ENCODE peak calls at places on chromosomes 13 and 19, in five cellular contexts. W, P, J, S and L are unnamed samples.
A peak's percentile ranks its signal among the peaks of the same experiment; 100 is the strongest.

GRCh38 chr13:75907044-75907443 is 270.9 kb downstream of the LMO7 start:
- DNase-seq in W (no peak), P (no peak), J (no peak), S (no peak), L (no peak)

GRCh38 chr13:112522578-112522977 is 65.4 kb downstream of the TUBGCP3 start:
- DNase-seq in W (no peak), P (no peak), J (no peak), S (no peak), L (no peak)

GRCh38 chr19:55391702-55392615 is 6.2 kb downstream of the RPL28 start:
- DNase-seq in W (no peak), P (no peak), J (no peak), S (no peak), L (no peak)

GRCh38 chr13:101065314-101065713 is 351.0 kb downstream of the NALCN start:
- DNase-seq in W (no peak), P (no peak), J (no peak), S (no peak), L (no peak)

GRCh38 chr13:98978280-98978679 is 416 bp upstream of the DOCK9 start:
- DNase-seq in W (no peak), P (no peak), J (no peak), S (no peak), L (peak; percentile 61)

GRCh38 chr19:7152568-7152967 is 83.1 kb downstream of the ZNF557 start:
- DNase-seq in W (no peak), P (no peak), J (no peak), S (peak; percentile 7), L (no peak)

GRCh38 chr19:15915109-15915508 is 17.2 kb upstream of the CYP4F2 start:
- DNase-seq in W (no peak), P (no peak), J (no peak), S (no peak), L (no peak)

GRCh38 chr19:58468216-58468839 is 1.4 kb downstream of the ZNF324 start:
- DNase-seq in W (no peak), P (no peak), J (no peak), S (no peak), L (no peak)

GRCh38 chr19:39533791-39534190 is 1.1 kb upstream of the EID2B start:
- DNase-seq in W (peak; percentile 10), P (no peak), J (no peak), S (no peak), L (no peak)

GRCh38 chr19:39531834-39532232 is 819 bp downstream of the EID2B start:
- DNase-seq in W (peak; percentile 49), P (no peak), J (no peak), S (no peak), L (no peak)

GRCh38 chr19:39533003-39533512 is 406 bp upstream of the EID2B start:
- DNase-seq in W (no peak), P (no peak), J (no peak), S (no peak), L (no peak)

DNA sequence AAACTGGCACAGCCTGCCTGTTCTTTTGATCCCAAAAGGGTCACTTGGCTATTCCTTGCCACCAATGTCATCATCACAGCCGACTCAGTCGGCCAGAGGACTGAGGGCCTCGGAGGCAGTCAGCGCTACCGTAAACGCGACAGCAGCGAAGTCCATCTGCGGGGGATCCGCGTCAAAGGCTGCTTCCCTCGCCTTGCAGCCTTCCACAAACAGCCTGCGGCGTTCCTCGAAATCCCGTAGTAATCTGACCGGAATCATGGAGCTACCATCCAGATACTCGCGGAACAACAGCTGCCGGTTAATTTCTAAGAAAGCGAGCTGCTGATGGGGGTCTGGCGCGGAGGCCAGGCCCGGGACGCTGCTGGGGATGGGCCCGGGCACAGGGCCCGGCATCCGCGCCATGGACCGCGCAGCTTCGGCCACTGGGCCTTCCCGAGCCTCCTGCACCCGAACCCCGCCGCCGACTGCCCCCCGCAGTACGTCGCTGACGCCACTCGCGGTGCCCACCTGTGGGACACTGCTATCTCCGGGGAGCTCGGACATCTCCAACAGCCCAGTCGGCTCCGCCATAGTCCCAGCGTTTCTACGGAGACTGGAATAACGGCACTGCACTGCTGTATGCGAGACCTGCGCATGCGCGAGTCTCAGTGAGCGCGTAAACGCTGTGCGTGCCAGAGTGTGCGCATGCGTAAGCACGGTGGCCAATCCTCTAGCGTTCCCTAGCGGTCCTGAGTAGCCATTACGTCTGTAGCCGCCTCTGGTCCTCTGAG is at the start of gene EID2B:
- DNase-seq in W (peak; percentile 97), P (peak; percentile 98), J (peak; percentile 100), S (peak; percentile 97), L (peak; percentile 97)
- TF ChIP-seq POLR2A in W (no peak), P (peak; percentile 78), J (peak; percentile 96), S (peak; percentile 46), L (peak; percentile 92)

GRCh38 chr19:40252395-40252794 is 25.9 kb upstream of the CCNP start:
- DNase-seq in W (no peak), P (peak; percentile 3), J (no peak), S (no peak), L (no peak)
- TF ChIP-seq POLR2A in W (no peak), P (no peak), J (no peak), S (no peak), L (no peak)

GRCh38 chr19:2479556-2480194 is 3.7 kb downstream of the GADD45B start:
- DNase-seq in W (no peak), P (no peak), J (no peak), S (no peak), L (no peak)
- TF ChIP-seq POLR2A in W (no peak), P (no peak), J (no peak), S (no peak), L (no peak)

DNA sequence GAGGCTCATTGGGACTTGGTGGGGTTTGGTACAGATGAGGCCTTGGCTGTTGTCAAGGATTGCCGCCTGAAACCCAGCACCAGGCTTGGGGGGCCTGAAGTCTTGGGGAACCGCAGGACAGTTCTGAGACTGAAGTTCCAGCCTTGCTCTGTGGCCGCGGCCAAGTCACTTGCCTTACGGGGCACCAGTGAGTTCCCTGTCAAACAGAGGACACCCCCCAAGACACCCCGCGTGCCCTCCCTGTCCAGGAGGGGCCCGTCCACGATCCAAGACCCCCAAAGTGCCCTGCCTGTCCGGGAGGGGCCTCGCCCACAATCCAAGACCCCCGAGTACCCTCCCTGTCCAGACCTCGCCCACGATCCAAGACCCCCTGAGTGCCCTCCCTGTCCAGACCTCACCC is 2.5 kb downstream of the CDC34 start:
- DNase-seq in W (no peak), P (no peak), J (no peak), S (no peak), L (no peak)
- TF ChIP-seq POLR2A in W (no peak), P (no peak), J (no peak), S (no peak), L (no peak)

GRCh38 chr19:53873451-53874383 is 6.0 kb downstream of the MYADM start:
- DNase-seq in W (peak; percentile 71), P (peak; percentile 54), J (no peak), S (no peak), L (no peak)
- TF ChIP-seq POLR2A in W (no peak), P (no peak), J (no peak), S (no peak), L (no peak)

DNA sequence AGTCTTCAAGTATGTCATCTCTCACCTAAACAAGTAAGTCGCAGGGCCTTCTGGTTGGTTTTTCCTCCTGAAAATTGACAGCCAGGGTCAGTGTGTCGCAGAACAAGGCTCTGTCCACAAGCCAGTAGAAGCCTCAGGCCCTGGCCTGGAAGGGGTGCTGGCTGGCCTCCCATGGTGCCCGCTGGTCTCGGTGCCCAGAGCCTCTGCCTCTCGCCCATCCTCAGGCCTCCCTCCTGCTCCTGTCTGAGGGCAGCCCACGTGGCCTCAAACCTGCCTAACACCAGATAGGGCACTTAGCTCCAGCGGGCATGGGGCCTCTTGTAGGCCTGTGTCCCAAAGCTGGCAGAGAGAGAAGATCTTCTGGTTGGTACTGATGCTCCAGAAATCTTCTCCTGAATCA is 20.3 kb upstream of the NPAS1 start:
- DNase-seq in W (no peak), P (no peak), J (no peak), S (no peak), L (no peak)
- TF ChIP-seq POLR2A in W (no peak), P (no peak), J (no peak), S (no peak), L (no peak)